ENCODE peak calls at places on chromosomes 1 and 21, in six cellular contexts. M is IMR-90, Z is neuronal stem cell, W is H1, K is mesenchymal stem cell, T is trophoblast cell. Q is an unnamed sample.

GRCh38 chr1:55150880-55151582 is 64.1 kb downstream of the USP24 start:
- DNase-seq in M (no peak), Z (no peak), W (no peak), K (no peak), T (no peak), Q (no peak)

GRCh38 chr1:24850353-24850905 is 79.6 kb downstream of the RUNX3 start:
- DNase-seq in M (peak), Z (no peak), W (no peak), K (peak), T (peak), Q (no peak)

GRCh38 chr1:44511769-44512168 is 106.7 kb downstream of the RNF220 start:
- DNase-seq in M (no peak), Z (no peak), W (no peak), K (no peak), T (no peak), Q (no peak)

GRCh38 chr1:113390871-113391642 is 742 bp downstream of the MAGI3 start:
- DNase-seq in M (no peak), Z (no peak), W (peak), K (peak), T (peak), Q (peak)

GRCh38 chr21:45136500-45136899 is 62.1 kb downstream of the ADARB1 start:
- DNase-seq in M (no peak), Z (no peak), W (no peak), K (no peak), T (no peak), Q (no peak)

GRCh38 chr1:112973788-112974187 is 17.8 kb upstream of the SLC16A1 start:
- DNase-seq in M (no peak), Z (no peak), W (no peak), K (no peak), T (peak), Q (no peak)

GRCh38 chr21:38825901-38826300 is 20.2 kb downstream of the ETS2 start:
- DNase-seq in M (no peak), Z (no peak), W (no peak), K (no peak), T (no peak), Q (no peak)

GRCh38 chr21:41425954-41426655 is at the start of gene MX1:
- DNase-seq in M (peak), Z (no peak), W (peak), K (peak), T (peak), Q (peak)

GRCh38 chr1:8348777-8349472 is 31.0 kb downstream of the SLC45A1 start:
- DNase-seq in M (peak), Z (peak), W (peak), K (peak), T (peak), Q (peak)

GRCh38 chr1:61561666-61562065 is 163.3 kb downstream of the TM2D1 start:
- DNase-seq in M (no peak), Z (no peak), W (no peak), K (no peak), T (no peak), Q (no peak)

GRCh38 chr1:15501208-15502032 is 22.6 kb downstream of the CASP9 start:
- DNase-seq in M (peak), Z (peak), W (peak), K (peak), T (peak), Q (peak)

GRCh38 chr1:162404550-162405160 is 7.3 kb downstream of the SH2D1B start:
- DNase-seq in M (peak), Z (no peak), W (no peak), K (no peak), T (peak), Q (no peak)

GRCh38 chr1:21931171-21932093 is 5.7 kb downstream of the HSPG2 start:
- DNase-seq in M (peak), Z (no peak), W (no peak), K (peak), T (peak), Q (no peak)

GRCh38 chr1:115492880-115493279 is 148.9 kb upstream of the VANGL1 start:
- DNase-seq in M (peak), Z (no peak), W (no peak), K (peak), T (no peak), Q (no peak)

DNA sequence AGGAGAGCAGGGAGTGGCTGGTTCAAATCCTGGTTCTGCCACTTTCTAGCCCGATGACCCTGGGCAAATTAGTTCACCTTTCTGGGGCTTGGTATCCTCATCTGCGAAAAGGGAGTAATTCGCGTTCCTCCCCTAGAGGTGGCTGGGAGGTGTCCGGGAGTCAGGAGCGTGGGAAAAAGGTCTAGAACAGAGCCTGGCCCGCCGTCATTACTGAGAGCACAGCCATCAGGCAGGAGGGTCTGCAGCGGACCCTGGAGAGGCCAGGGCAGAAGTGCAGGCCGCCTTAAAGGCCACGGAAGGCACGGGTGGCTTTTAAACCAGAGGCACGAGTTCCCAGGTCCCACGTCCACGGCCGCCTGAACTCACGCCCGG is 886 bp downstream of the PANK4 start:
- DNase-seq in M (no peak), Z (no peak), W (no peak), K (no peak), T (no peak), Q (no peak)
- H2AK5ac ChIP-seq in M (peak), Z (peak), W (no peak), K (no peak), T (peak), Q (no peak)

GRCh38 chr1:170661646-170662411 is 2.1 kb upstream of the PRRX1 start:
- DNase-seq in M (peak), Z (no peak), W (peak), K (peak), T (no peak), Q (peak)
- H2AFZ ChIP-seq in M (peak), Z (no peak), W (no peak), K (no peak), T (no peak), Q (no peak)

DNA sequence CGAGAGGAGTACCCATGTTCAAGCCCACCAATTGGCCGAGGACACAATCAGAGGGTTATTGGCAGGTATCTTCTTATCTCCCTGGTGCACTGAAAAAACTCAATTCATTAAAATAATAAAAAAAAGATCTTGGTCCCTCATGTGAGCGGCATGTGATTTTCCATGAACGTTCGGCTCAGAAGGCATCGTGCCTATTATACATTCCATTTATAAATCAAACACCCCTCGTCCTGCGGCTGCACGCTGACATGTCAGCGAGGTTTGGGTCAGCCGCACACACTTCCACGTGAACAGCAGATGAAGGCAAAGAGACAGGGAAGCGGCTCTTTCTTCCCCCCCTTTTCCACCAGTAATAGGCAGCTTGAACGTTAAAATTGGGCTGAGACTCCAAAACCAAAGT is 31.3 kb upstream of the SMYD2 start:
- DNase-seq in M (no peak), Z (no peak), W (no peak), K (no peak), T (no peak), Q (no peak)
- H2AK5ac ChIP-seq in M (no peak), Z (no peak), W (no peak), K (no peak), T (no peak), Q (no peak)

DNA sequence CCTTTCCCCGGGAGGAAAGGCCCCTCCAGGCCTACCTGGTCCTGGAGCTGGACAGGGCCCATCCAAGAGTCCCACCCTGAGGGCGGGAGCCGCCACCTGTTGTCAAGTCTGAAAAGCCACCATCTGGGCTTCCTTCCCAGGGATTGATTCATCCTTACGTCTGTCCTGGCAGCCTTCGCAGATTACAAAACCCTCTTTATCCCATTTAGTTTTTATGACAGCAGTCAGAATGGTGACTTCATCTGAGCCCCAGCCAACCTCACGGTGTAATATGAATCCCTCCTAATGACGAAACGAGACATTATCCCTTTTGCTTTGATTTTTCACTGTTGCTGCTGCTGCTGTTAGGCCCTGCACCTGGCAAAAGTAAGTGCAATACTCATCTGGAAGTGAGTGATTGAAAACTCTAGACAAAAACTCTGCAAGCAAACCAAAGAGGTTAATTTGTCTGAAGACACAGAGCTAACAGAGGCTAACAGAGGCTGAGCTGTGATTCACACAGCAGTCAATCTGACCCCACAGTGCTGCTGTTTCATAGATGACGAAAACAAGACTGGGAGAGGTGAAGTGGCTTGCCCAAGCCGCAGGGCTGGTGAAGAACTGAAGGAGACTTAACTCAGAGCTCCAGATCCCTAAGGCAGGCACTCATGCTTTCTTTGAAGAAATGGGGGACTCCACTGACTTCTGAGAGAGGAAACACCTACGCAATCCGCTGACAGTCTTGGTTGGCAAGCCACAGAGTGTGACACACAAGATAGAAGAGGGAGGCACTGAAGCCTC is 30.0 kb upstream of the S100A7 start:
- DNase-seq in M (peak), Z (no peak), W (no peak), K (peak), T (no peak), Q (no peak)
- H2AFZ ChIP-seq in M (peak), Z (peak), W (peak), K (no peak), T (no peak), Q (no peak)

Q was measured in H9.